ENCODE peak calls at places on chromosomes 13 and 19, in five cellular contexts. C is NT2/D1, Z is HEK293T, N is H1, G is HepG2. F is an unnamed sample.

GRCh38 chr13:90365130-90365529 is 982.4 kb upstream of the MIR17HG start:
- DNase-seq in C (no peak), Z (no peak), N (no peak), G (no peak), F (no peak)

GRCh38 chr13:113001251-113002140 is 32.5 kb downstream of the MCF2L start:
- DNase-seq in C (peak; percentile 48), Z (peak; percentile 54), N (no peak), G (peak; percentile 47), F (no peak)

GRCh38 chr13:24115671-24116070 is 44.8 kb upstream of the SPATA13 start:
- DNase-seq in C (no peak), Z (no peak), N (no peak), G (no peak), F (no peak)

GRCh38 chr19:42281175-42282035 is 12.4 kb downstream of the CIC start:
- DNase-seq in C (no peak), Z (no peak), N (no peak), G (peak; percentile 76), F (no peak)

GRCh38 chr13:89382986-89383385 is 1711.8 kb downstream of the SLITRK5 start:
- DNase-seq in C (no peak), Z (no peak), N (no peak), G (no peak), F (no peak)

GRCh38 chr19:4456566-4456842 is 1.1 kb downstream of the UBXN6 start:
- DNase-seq in C (no peak), Z (no peak), N (no peak), G (no peak), F (no peak)

GRCh38 chr13:52949744-52950143 is 78.9 kb upstream of the OLFM4 start:
- DNase-seq in C (no peak), Z (no peak), N (no peak), G (no peak), F (no peak)

GRCh38 chr19:35307990-35308389 is 16.0 kb downstream of the MAG start:
- DNase-seq in C (no peak), Z (no peak), N (no peak), G (no peak), F (no peak)

GRCh38 chr13:62482351-62482750 is 1066.7 kb upstream of the PCDH20 start:
- DNase-seq in C (no peak), Z (no peak), N (no peak), G (peak; percentile 20), F (no peak)

GRCh38 chr13:112842343-112842856 is 126.6 kb upstream of the MCF2L start:
- DNase-seq in C (no peak), Z (no peak), N (no peak), G (no peak), F (no peak)

GRCh38 chr19:37551123-37551993 is 43.2 kb downstream of the ZNF571 start:
- DNase-seq in C (peak; percentile 75), Z (no peak), N (no peak), G (no peak), F (no peak)

GRCh38 chr19:43780706-43781525 is at the start of gene KCNN4:
- DNase-seq in C (no peak), Z (no peak), N (no peak), G (no peak), F (no peak)

GRCh38 chr19:37997911-37998344 is 90.9 kb downstream of the SIPA1L3 start:
- DNase-seq in C (no peak), Z (no peak), N (no peak), G (no peak), F (no peak)

GRCh38 chr13:111564657-111565056 is 244.2 kb downstream of the TEX29 start:
- DNase-seq in C (no peak), Z (no peak), N (no peak), G (no peak), F (no peak)

GRCh38 chr13:32720026-32720425 is 133.8 kb downstream of the PDS5B start:
- DNase-seq in C (no peak), Z (no peak), N (no peak), G (no peak), F (no peak)
- TF ChIP-seq SUZ12 in C (no peak), Z (no peak), N (no peak), G (no peak), F (no peak)

GRCh38 chr13:21025539-21025938 is 35.8 kb downstream of the LATS2 start:
- DNase-seq in C (no peak), Z (no peak), N (no peak), G (no peak), F (no peak)
- TF ChIP-seq SUZ12 in C (no peak), Z (no peak), N (no peak), G (no peak), F (no peak)

DNA sequence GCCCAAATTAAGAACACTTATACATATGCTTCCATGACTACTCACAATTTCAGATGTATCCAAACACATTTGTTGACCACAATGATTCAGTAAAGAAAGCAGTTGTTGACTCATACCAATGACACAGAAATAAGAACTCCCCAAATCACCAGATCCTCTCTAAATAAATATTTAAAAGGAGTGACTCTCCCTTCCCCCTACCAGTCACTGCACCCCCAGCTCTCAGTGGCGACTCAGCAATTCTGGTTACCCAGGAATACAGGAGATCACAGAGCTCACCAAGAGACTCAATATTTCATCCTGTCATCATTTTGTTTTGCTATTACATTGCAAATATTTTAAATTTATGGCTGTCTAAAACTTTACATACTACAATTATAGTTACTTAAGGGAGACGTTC is 131.5 kb downstream of the RGCC start:
- DNase-seq in C (no peak), Z (no peak), N (no peak), G (peak; percentile 50), F (no peak)
- TF ChIP-seq SUZ12 in C (no peak), Z (no peak), N (no peak), G (no peak), F (no peak)

DNA sequence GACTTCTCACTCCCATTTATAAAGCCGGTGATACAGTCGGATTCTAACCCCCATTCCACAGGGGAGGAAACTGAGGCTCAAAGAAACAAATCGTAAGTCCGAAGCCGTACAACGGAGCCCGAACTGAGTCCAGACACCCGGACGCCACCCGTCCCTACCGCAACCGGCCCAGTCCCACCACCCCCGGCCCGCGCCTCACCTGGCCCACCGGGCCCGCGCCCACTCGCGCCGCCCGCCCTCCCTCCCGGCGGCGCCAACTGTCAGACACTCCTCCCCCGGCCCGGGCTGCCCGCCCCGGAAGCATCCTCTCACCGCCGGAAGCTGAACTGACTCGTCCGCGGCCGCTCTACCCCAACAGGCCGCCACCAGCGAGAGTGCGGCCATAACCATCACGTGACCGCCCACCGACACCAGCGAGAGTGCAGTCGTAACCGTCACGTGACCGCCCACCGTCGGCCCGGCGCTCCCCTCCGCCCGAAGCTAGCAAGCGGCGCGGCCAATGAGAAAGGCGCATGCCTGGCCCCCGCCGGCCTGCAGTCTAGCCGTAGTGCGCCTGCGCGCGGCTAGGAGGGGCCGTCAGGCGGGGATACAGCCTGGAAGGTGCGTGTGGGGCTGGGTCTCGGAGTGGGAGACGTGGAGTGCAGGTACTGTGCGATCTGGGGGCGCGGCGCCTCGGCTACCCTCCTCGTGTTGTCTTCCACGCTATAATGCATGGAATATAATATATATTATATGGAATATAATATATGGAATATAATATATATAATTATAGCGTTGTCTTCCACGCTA is at the start of the genes C19orf47 and PLD3:
- DNase-seq in C (peak; percentile 94), Z (peak; percentile 100), N (peak; percentile 96), G (peak; percentile 97), F (peak; percentile 97)
- TF ChIP-seq SUZ12 in C (no peak), Z (no peak), N (no peak), G (no peak), F (no peak)